ENCODE peak calls at places on chromosomes 5 and 9, in six cellular contexts. One of them, this sample, is unnamed.

GRCh38 chr9:81318571-81318970 is 370.8 kb downstream of the TLE1 start:
- DNase-seq in mesendoderm: no peak
- DNase-seq in IMR-90: peak; percentile 72
- DNase-seq in mesenchymal stem cell: peak; percentile 85
- DNase-seq in H1: no peak
- DNase-seq in trophoblast cell: no peak
- DNase-seq in this sample: no peak

GRCh38 chr5:172892713-172893112 is 58.7 kb downstream of the ERGIC1 start:
- DNase-seq in mesendoderm: no peak
- DNase-seq in IMR-90: no peak
- DNase-seq in mesenchymal stem cell: no peak
- DNase-seq in H1: no peak
- DNase-seq in trophoblast cell: no peak
- DNase-seq in this sample: no peak

GRCh38 chr5:1554410-1554967 is 30.7 kb upstream of the LPCAT1 start:
- DNase-seq in mesendoderm: no peak
- DNase-seq in IMR-90: no peak
- DNase-seq in mesenchymal stem cell: no peak
- DNase-seq in H1: peak; percentile 36
- DNase-seq in trophoblast cell: no peak
- DNase-seq in this sample: no peak

GRCh38 chr5:54718647-54719046 is 201.1 kb downstream of the SNX18 start:
- DNase-seq in mesendoderm: peak; percentile 48
- DNase-seq in IMR-90: no peak
- DNase-seq in mesenchymal stem cell: peak; percentile 14
- DNase-seq in H1: no peak
- DNase-seq in trophoblast cell: no peak
- DNase-seq in this sample: no peak

GRCh38 chr9:94112716-94113465 is 28.6 kb downstream of the PTPDC1 start:
- DNase-seq in mesendoderm: no peak
- DNase-seq in IMR-90: no peak
- DNase-seq in mesenchymal stem cell: no peak
- DNase-seq in H1: no peak
- DNase-seq in trophoblast cell: peak; percentile 10
- DNase-seq in this sample: no peak

GRCh38 chr5:178121450-178122276 is 8.3 kb downstream of the N4BP3 start:
- DNase-seq in mesendoderm: no peak
- DNase-seq in IMR-90: no peak
- DNase-seq in mesenchymal stem cell: no peak
- DNase-seq in H1: no peak
- DNase-seq in trophoblast cell: no peak
- DNase-seq in this sample: no peak

GRCh38 chr9:74771262-74771585 is 116.5 kb downstream of the TRPM6 start:
- DNase-seq in mesendoderm: no peak
- DNase-seq in IMR-90: no peak
- DNase-seq in mesenchymal stem cell: no peak
- DNase-seq in H1: no peak
- DNase-seq in trophoblast cell: no peak
- DNase-seq in this sample: no peak

GRCh38 chr5:3194141-3194540 is 401.5 kb upstream of the IRX1 start:
- DNase-seq in mesendoderm: no peak
- DNase-seq in IMR-90: no peak
- DNase-seq in mesenchymal stem cell: no peak
- DNase-seq in H1: no peak
- DNase-seq in trophoblast cell: no peak
- DNase-seq in this sample: no peak

GRCh38 chr9:4344946-4345345 is 45.1 kb upstream of the GLIS3 start:
- DNase-seq in mesendoderm: peak; percentile 53
- DNase-seq in IMR-90: no peak
- DNase-seq in mesenchymal stem cell: no peak
- DNase-seq in H1: no peak
- DNase-seq in trophoblast cell: no peak
- DNase-seq in this sample: no peak

GRCh38 chr5:3531320-3531986 is 64.2 kb upstream of the IRX1 start:
- DNase-seq in mesendoderm: peak; percentile 79
- DNase-seq in IMR-90: no peak
- DNase-seq in mesenchymal stem cell: no peak
- DNase-seq in H1: no peak
- DNase-seq in trophoblast cell: no peak
- DNase-seq in this sample: no peak

GRCh38 chr9:9558907-9559306 is 1053.9 kb downstream of the PTPRD start:
- DNase-seq in mesendoderm: no peak
- DNase-seq in IMR-90: no peak
- DNase-seq in mesenchymal stem cell: no peak
- DNase-seq in H1: no peak
- DNase-seq in trophoblast cell: no peak
- DNase-seq in this sample: no peak
- H2AK5ac ChIP-seq in mesendoderm: no peak overlapping the region
- H2AK5ac ChIP-seq in IMR-90: no peak overlapping the region
- H2AK5ac ChIP-seq in mesenchymal stem cell: no peak overlapping the region
- H2AK5ac ChIP-seq in H1: peak overlapping the region; percentile 99
- H2AK5ac ChIP-seq in trophoblast cell: no peak overlapping the region
- H2AK5ac ChIP-seq in this sample: no peak overlapping the region

DNA sequence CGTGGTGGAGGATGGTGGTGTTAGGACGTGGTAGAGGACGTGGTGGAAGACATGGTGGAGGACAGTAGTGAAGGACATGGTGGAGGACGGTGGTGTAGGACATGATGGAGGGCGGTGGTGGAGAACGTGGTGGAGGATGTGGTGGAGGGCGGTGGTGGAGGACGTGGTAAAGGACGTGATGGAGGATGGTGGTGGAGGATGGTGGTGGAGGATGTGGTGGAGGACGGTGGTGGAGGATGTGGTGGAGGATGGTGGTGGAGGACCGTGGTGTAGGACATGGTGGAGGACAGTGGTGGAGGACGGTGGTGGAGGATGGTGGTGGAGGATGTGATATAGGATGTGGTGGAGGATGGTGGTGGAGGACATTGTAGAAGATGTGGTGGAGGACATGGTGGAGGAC is 67.6 kb downstream of the S1PR3 start:
- DNase-seq in mesendoderm: no peak
- DNase-seq in IMR-90: no peak
- DNase-seq in mesenchymal stem cell: no peak
- DNase-seq in H1: no peak
- DNase-seq in trophoblast cell: no peak
- DNase-seq in this sample: no peak
- H4K8ac ChIP-seq in mesendoderm: no peak overlapping the region
- H4K8ac ChIP-seq in IMR-90: no peak overlapping the region
- H4K8ac ChIP-seq in mesenchymal stem cell: no peak overlapping the region
- H4K8ac ChIP-seq in H1: peak overlapping the region; percentile 15
- H4K8ac ChIP-seq in trophoblast cell: no peak overlapping the region
- H4K8ac ChIP-seq in this sample: no peak overlapping the region

GRCh38 chr5:31554552-31554951 is 22.5 kb downstream of the C5orf22 start:
- DNase-seq in mesendoderm: no peak
- DNase-seq in IMR-90: peak; percentile 37
- DNase-seq in mesenchymal stem cell: no peak
- DNase-seq in H1: no peak
- DNase-seq in trophoblast cell: no peak
- DNase-seq in this sample: no peak
- H3K36me3 ChIP-seq in mesendoderm: peaks cover 2% of the 10 kb centered on the region
- H3K36me3 ChIP-seq in IMR-90: peaks cover 17% of the 10 kb centered on the region
- H3K36me3 ChIP-seq in mesenchymal stem cell: peaks cover 7% of the 10 kb centered on the region
- H3K36me3 ChIP-seq in H1: peaks cover 9% of the 10 kb centered on the region
- H3K36me3 ChIP-seq in trophoblast cell: peaks cover 9% of the 10 kb centered on the region
- H3K36me3 ChIP-seq in this sample: peaks cover 73% of the 10 kb centered on the region

DNA sequence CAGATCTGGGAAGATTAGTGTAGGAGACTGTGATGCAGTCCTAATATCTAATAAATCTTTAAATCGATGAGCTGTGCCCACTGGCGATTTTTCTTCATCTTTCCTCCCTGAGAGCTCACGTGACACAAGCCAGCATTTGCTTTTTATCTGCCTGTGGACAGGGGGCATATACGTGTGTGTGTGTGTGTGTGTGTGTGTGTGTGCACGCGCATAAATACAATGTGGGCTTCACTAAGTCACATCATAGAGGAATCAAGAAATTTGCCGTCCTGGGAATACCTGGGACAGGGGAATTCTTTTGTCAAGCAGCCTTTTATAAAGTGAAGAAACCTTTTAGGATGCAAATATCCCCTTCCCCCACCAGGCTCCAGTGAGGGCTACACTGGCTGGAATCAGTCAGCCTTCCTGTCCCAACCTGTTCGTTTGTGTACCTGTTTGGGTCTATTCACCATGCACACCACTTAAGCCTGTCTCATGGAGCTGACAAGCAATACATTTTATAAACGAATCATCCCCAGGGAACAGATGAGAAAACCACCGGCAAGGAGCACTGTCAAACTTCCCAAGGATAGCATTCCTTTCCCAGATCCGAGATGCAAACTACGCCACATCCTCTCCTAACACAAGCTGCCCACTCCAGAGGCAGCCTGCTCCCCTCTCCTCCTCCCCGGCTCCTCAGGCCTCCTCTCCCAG is 2.7 kb downstream of the EPB41L4B start:
- DNase-seq in mesendoderm: peak; percentile 72
- DNase-seq in IMR-90: no peak
- DNase-seq in mesenchymal stem cell: no peak
- DNase-seq in H1: peak; percentile 61
- DNase-seq in trophoblast cell: no peak
- DNase-seq in this sample: no peak
- H2AK5ac ChIP-seq in mesendoderm: no peak overlapping the region
- H2AK5ac ChIP-seq in IMR-90: no peak overlapping the region
- H2AK5ac ChIP-seq in mesenchymal stem cell: no peak overlapping the region
- H2AK5ac ChIP-seq in H1: peak overlapping the region; percentile 84
- H2AK5ac ChIP-seq in trophoblast cell: no peak overlapping the region
- H2AK5ac ChIP-seq in this sample: no peak overlapping the region

GRCh38 chr9:35616681-35617459 is 1.3 kb downstream of the CD72 start:
- DNase-seq in mesendoderm: peak; percentile 43
- DNase-seq in IMR-90: peak; percentile 69
- DNase-seq in mesenchymal stem cell: peak; percentile 77
- DNase-seq in H1: peak; percentile 82
- DNase-seq in trophoblast cell: peak; percentile 46
- DNase-seq in this sample: no peak
- H4K8ac ChIP-seq in mesendoderm: no peak overlapping the region
- H4K8ac ChIP-seq in IMR-90: peak overlapping the region; percentile 87
- H4K8ac ChIP-seq in mesenchymal stem cell: peak overlapping the region; percentile 55
- H4K8ac ChIP-seq in H1: peak overlapping the region; percentile 94
- H4K8ac ChIP-seq in trophoblast cell: no peak overlapping the region
- H4K8ac ChIP-seq in this sample: peak overlapping the region; percentile 19

GRCh38 chr5:38714240-38714639 is 131.6 kb upstream of the OSMR start:
- DNase-seq in mesendoderm: no peak
- DNase-seq in IMR-90: no peak
- DNase-seq in mesenchymal stem cell: no peak
- DNase-seq in H1: no peak
- DNase-seq in trophoblast cell: no peak
- DNase-seq in this sample: no peak
- H3K36me3 ChIP-seq in mesendoderm: no peaks in the 10 kb centered on the region
- H3K36me3 ChIP-seq in IMR-90: no peaks in the 10 kb centered on the region
- H3K36me3 ChIP-seq in mesenchymal stem cell: no peaks in the 10 kb centered on the region
- H3K36me3 ChIP-seq in H1: no peaks in the 10 kb centered on the region
- H3K36me3 ChIP-seq in trophoblast cell: no peaks in the 10 kb centered on the region
- H3K36me3 ChIP-seq in this sample: no peaks in the 10 kb centered on the region

DNA sequence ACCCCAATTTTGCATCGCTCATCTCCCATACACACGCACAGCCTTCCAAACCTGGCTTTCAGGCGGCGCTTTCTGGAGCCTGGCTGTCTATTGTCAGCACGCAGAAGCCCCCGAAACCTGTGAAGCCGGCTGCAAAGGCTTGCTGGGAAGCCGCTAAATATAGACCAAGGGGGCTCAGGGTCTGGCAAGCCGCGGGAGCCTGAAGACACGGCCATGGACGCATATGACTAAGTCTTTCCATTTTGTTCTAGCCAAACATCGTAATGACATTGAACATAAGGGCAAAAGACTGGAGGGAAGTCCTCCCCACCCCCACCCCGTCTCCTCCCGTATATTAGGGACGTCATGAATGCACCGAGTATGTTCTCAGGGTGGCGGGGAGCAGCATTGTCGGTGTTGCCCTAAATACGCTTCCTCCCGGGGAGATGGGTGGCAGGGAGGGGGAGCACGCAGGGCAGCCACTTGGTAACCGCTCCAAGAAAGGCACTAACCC is 1.1 kb downstream of the CTNND2 start:
- DNase-seq in mesendoderm: peak; percentile 20
- DNase-seq in IMR-90: no peak
- DNase-seq in mesenchymal stem cell: peak; percentile 31
- DNase-seq in H1: no peak
- DNase-seq in trophoblast cell: no peak
- DNase-seq in this sample: peak; percentile 32
- H2AK5ac ChIP-seq in mesendoderm: no peak overlapping the region
- H2AK5ac ChIP-seq in IMR-90: no peak overlapping the region
- H2AK5ac ChIP-seq in mesenchymal stem cell: no peak overlapping the region
- H2AK5ac ChIP-seq in H1: no peak overlapping the region
- H2AK5ac ChIP-seq in trophoblast cell: no peak overlapping the region
- H2AK5ac ChIP-seq in this sample: no peak overlapping the region

GRCh38 chr5:93126634-93127033 is 454.4 kb downstream of the NR2F1-AS1 start:
- DNase-seq in mesendoderm: no peak
- DNase-seq in IMR-90: peak; percentile 72
- DNase-seq in mesenchymal stem cell: no peak
- DNase-seq in H1: no peak
- DNase-seq in trophoblast cell: no peak
- DNase-seq in this sample: no peak
- H4K8ac ChIP-seq in mesendoderm: no peak overlapping the region
- H4K8ac ChIP-seq in IMR-90: no peak overlapping the region
- H4K8ac ChIP-seq in mesenchymal stem cell: no peak overlapping the region
- H4K8ac ChIP-seq in H1: no peak overlapping the region
- H4K8ac ChIP-seq in trophoblast cell: no peak overlapping the region
- H4K8ac ChIP-seq in this sample: no peak overlapping the region

GRCh38 chr5:139422307-139422893 is 16.9 kb downstream of the DNAJC18 start:
- DNase-seq in mesendoderm: peak; percentile 81
- DNase-seq in IMR-90: peak; percentile 78
- DNase-seq in mesenchymal stem cell: peak; percentile 77
- DNase-seq in H1: peak; percentile 56
- DNase-seq in trophoblast cell: peak; percentile 56
- DNase-seq in this sample: no peak
- H3K36me3 ChIP-seq in mesendoderm: no peaks in the 10 kb centered on the region
- H3K36me3 ChIP-seq in IMR-90: peaks cover 30% of the 10 kb centered on the region
- H3K36me3 ChIP-seq in mesenchymal stem cell: peaks cover 21% of the 10 kb centered on the region
- H3K36me3 ChIP-seq in H1: peaks cover 5% of the 10 kb centered on the region
- H3K36me3 ChIP-seq in trophoblast cell: peaks cover 3% of the 10 kb centered on the region
- H3K36me3 ChIP-seq in this sample: peaks cover 15% of the 10 kb centered on the region

GRCh38 chr5:154698681-154699275 is 56.4 kb upstream of the LARP1 start:
- DNase-seq in mesendoderm: no peak
- DNase-seq in IMR-90: no peak
- DNase-seq in mesenchymal stem cell: peak; percentile 54
- DNase-seq in H1: no peak
- DNase-seq in trophoblast cell: no peak
- DNase-seq in this sample: no peak

GRCh38 chr5:154696891-154697290 is 58.3 kb upstream of the LARP1 start:
- DNase-seq in mesendoderm: no peak
- DNase-seq in IMR-90: no peak
- DNase-seq in mesenchymal stem cell: no peak
- DNase-seq in H1: no peak
- DNase-seq in trophoblast cell: no peak
- DNase-seq in this sample: no peak

GRCh38 chr5:154694159-154694558 is 61.0 kb upstream of the LARP1 start:
- DNase-seq in mesendoderm: no peak
- DNase-seq in IMR-90: no peak
- DNase-seq in mesenchymal stem cell: no peak
- DNase-seq in H1: no peak
- DNase-seq in trophoblast cell: no peak
- DNase-seq in this sample: no peak

GRCh38 chr5:154701181-154701580 is 54.0 kb upstream of the LARP1 start:
- DNase-seq in mesendoderm: no peak
- DNase-seq in IMR-90: no peak
- DNase-seq in mesenchymal stem cell: no peak
- DNase-seq in H1: no peak
- DNase-seq in trophoblast cell: no peak
- DNase-seq in this sample: no peak

GRCh38 chr5:154697335-154697734 is 57.8 kb upstream of the LARP1 start:
- DNase-seq in mesendoderm: no peak
- DNase-seq in IMR-90: peak; percentile 66
- DNase-seq in mesenchymal stem cell: no peak
- DNase-seq in H1: no peak
- DNase-seq in trophoblast cell: no peak
- DNase-seq in this sample: no peak
- H2AK5ac ChIP-seq in mesendoderm: no peak overlapping the region
- H2AK5ac ChIP-seq in IMR-90: no peak overlapping the region
- H2AK5ac ChIP-seq in mesenchymal stem cell: no peak overlapping the region
- H2AK5ac ChIP-seq in H1: no peak overlapping the region
- H2AK5ac ChIP-seq in trophoblast cell: no peak overlapping the region
- H2AK5ac ChIP-seq in this sample: no peak overlapping the region